ENCODE peak calls at places on chromosomes 5 and 9, in five cellular contexts. D is fibroblast of mammary gland, F is mesenchymal stem cell, W is GM12865, C is OCI-LY7. O is an unnamed sample.

GRCh38 chr5:3058930-3059329 is 307.5 kb upstream of the IRX2 start:
- DNase-seq in D (no peak), F (no peak), W (no peak), C (no peak), O (no peak)

GRCh38 chr5:94901071-94901979 is 282.9 kb downstream of the SLF1 start:
- DNase-seq in D (peak; percentile 78), F (peak; percentile 62), W (peak; percentile 44), C (no peak), O (peak; percentile 96)

GRCh38 chr5:143001764-143002351 is 231.7 kb downstream of the ARHGAP26 start:
- DNase-seq in D (peak; percentile 59), F (peak; percentile 86), W (peak; percentile 50), C (peak; percentile 17), O (peak; percentile 67)

GRCh38 chr5:139295692-139296091 is 2.2 kb downstream of the MATR3 start:
- DNase-seq in D (peak; percentile 22), F (peak; percentile 24), W (no peak), C (no peak), O (peak; percentile 41)

GRCh38 chr5:145776886-145777285 is 58.3 kb downstream of the PRELID2 start:
- DNase-seq in D (peak; percentile 67), F (no peak), W (no peak), C (no peak), O (peak; percentile 65)

GRCh38 chr5:169561883-169562282 is 21.7 kb upstream of the SPDL1 start:
- DNase-seq in D (no peak), F (no peak), W (no peak), C (no peak), O (peak; percentile 34)

GRCh38 chr5:133249593-133249992 is 197.8 kb downstream of the HSPA4 start:
- DNase-seq in D (no peak), F (peak; percentile 15), W (no peak), C (no peak), O (peak; percentile 44)

GRCh38 chr5:170266570-170267379 is 30.8 kb downstream of the LCP2 start:
- DNase-seq in D (no peak), F (no peak), W (no peak), C (no peak), O (no peak)

GRCh38 chr9:12702160-12702758 is 9.1 kb downstream of the TYRP1 start:
- DNase-seq in D (peak; percentile 76), F (peak; percentile 87), W (no peak), C (no peak), O (peak; percentile 78)

GRCh38 chr5:115809946-115810345 is 6.5 kb downstream of the CDO1 start:
- DNase-seq in D (no peak), F (no peak), W (no peak), C (no peak), O (no peak)

GRCh38 chr5:169416583-169417196 is 115.8 kb upstream of the SLIT3 start:
- DNase-seq in D (peak; percentile 98), F (peak; percentile 32), W (peak; percentile 85), C (no peak), O (peak; percentile 82)

GRCh38 chr5:62268239-62268638 is 37.8 kb upstream of the KIF2A start:
- DNase-seq in D (no peak), F (no peak), W (no peak), C (no peak), O (no peak)

GRCh38 chr5:150132740-150133139 is 22.9 kb downstream of the PDGFRB start:
- DNase-seq in D (no peak), F (no peak), W (no peak), C (no peak), O (no peak)

GRCh38 chr9:134666208-134666607 is 24.6 kb downstream of the COL5A1 start:
- DNase-seq in D (no peak), F (no peak), W (no peak), C (no peak), O (no peak)

GRCh38 chr5:40879163-40879942 is 29.9 kb upstream of the C7 start:
- DNase-seq in D (peak; percentile 54), F (peak; percentile 33), W (peak; percentile 20), C (peak; percentile 47), O (peak; percentile 59)

GRCh38 chr5:15683332-15683731 is 183.4 kb downstream of the FBXL7 start:
- DNase-seq in D (no peak), F (peak; percentile 29), W (peak; percentile 14), C (peak; percentile 4), O (peak; percentile 44)

GRCh38 chr5:10140195-10140973 is 109.3 kb downstream of the ATPSCKMT start:
- DNase-seq in D (peak; percentile 12), F (no peak), W (no peak), C (no peak), O (peak; percentile 10)

GRCh38 chr5:43609752-43610151 is 6.8 kb downstream of the NNT start:
- DNase-seq in D (peak; percentile 7), F (no peak), W (peak; percentile 58), C (peak; percentile 40), O (peak; percentile 25)

GRCh38 chr5:159504857-159505304 is 174.6 kb upstream of the IL12B start:
- DNase-seq in D (peak; percentile 84), F (peak; percentile 82), W (no peak), C (no peak), O (peak; percentile 86)

GRCh38 chr9:121717141-121717749 is 65.8 kb downstream of the DAB2IP start:
- DNase-seq in D (no peak), F (no peak), W (no peak), C (no peak), O (no peak)

GRCh38 chr9:88953401-88954029 is 37.8 kb upstream of the S1PR3 start:
- DNase-seq in D (peak; percentile 88), F (peak; percentile 42), W (no peak), C (no peak), O (peak; percentile 47)

GRCh38 chr9:35826071-35826701 is 2.3 kb downstream of the FAM221B start:
- DNase-seq in D (peak; percentile 76), F (peak; percentile 78), W (peak; percentile 78), C (peak; percentile 73), O (peak; percentile 83)

GRCh38 chr5:108143581-108143980 is 238.3 kb downstream of the FBXL17 start:
- DNase-seq in D (peak; percentile 45), F (peak; percentile 34), W (no peak), C (no peak), O (peak; percentile 63)

GRCh38 chr9:76592105-76593010 is 133.4 kb downstream of the GCNT1 start:
- DNase-seq in D (peak; percentile 42), F (no peak), W (no peak), C (no peak), O (peak; percentile 72)

GRCh38 chr5:135986891-135987401 is 32.2 kb upstream of the LECT2 start:
- DNase-seq in D (peak; percentile 30), F (no peak), W (peak; percentile 8), C (no peak), O (no peak)

GRCh38 chr9:96135071-96135825 is 166.7 kb downstream of the HSD17B3 start:
- DNase-seq in D (peak; percentile 71), F (no peak), W (peak; percentile 48), C (no peak), O (peak; percentile 55)

GRCh38 chr5:57338068-57338848 is 144.4 kb downstream of the ACTBL2 start:
- DNase-seq in D (peak; percentile 54), F (no peak), W (peak; percentile 44), C (peak; percentile 46), O (peak; percentile 61)

GRCh38 chr5:115586525-115587146 is 15.6 kb downstream of the TICAM2 start:
- DNase-seq in D (peak; percentile 59), F (peak; percentile 52), W (peak; percentile 44), C (peak; percentile 44), O (peak; percentile 66)

GRCh38 chr5:151451626-151452520 is 4.5 kb downstream of the SLC36A1 start:
- DNase-seq in D (peak; percentile 66), F (peak; percentile 35), W (peak; percentile 82), C (no peak), O (peak; percentile 43)

GRCh38 chr5:168613996-168614395 is 34.8 kb upstream of the PANK3 start:
- DNase-seq in D (no peak), F (no peak), W (no peak), C (no peak), O (no peak)

DNA sequence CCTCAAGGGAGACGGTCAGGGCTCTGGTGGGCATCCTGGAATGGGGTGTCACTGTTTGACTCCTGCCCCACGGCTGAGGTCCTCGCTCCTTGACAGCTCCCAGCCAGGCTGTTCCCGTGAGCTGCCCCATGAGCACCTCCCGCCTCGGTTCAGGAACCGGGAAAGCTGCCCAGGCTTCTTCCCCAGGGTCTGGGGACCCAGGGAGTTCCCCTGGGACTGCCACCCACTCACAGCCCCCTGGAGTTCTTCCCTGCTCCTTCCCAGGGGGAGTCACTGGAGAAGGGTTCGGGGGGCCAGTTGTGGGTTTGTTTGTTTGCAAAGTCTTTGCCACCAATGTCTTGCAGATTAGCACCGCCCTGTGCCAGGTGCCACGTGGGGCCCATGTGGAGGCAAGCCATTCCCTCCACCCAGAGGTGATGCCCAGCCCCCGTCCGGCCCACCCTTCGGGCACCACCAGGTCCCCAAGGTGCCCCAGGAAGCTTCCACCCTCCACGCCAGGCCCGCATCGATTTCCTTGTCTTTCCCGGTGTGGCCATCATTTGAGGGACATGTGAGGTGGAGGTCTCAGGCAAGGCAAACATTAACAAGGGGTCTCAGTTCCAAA is 1.3 kb downstream of the PLPP7 start:
- DNase-seq in D (no peak), F (no peak), W (no peak), C (no peak), O (no peak)
- H3K4me3 ChIP-seq in D (peak overlapping the region; percentile 57), F (peak overlapping the region; percentile 81), W (no peak overlapping the region), C (no peak overlapping the region), O (no peak overlapping the region)

DNA sequence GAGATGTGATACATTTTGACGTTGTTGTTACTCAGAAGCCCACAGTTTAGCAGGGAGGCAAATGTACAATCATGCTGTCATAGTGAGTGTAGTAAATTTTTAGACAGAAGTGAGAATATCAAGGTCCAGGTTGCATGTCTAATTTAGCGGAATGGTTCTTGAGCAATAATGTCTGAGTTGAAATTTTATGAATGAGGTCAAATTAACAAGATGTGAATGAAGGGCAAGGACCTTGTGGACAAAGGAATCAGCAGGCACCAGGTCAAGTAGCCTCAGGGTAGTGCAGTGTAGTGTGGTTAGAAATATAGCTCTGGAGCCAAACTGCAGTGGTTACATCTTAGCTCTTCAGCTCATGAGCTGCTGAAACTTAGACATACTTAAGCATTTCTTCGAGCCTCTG is 36.2 kb downstream of the TNFSF8 start:
- DNase-seq in D (peak; percentile 40), F (no peak), W (no peak), C (no peak), O (peak; percentile 37)
- H3K4me3 ChIP-seq in D (no peak overlapping the region), F (no peak overlapping the region), W (no peak overlapping the region), C (peak overlapping the region; percentile 22), O (no peak overlapping the region)

DNA sequence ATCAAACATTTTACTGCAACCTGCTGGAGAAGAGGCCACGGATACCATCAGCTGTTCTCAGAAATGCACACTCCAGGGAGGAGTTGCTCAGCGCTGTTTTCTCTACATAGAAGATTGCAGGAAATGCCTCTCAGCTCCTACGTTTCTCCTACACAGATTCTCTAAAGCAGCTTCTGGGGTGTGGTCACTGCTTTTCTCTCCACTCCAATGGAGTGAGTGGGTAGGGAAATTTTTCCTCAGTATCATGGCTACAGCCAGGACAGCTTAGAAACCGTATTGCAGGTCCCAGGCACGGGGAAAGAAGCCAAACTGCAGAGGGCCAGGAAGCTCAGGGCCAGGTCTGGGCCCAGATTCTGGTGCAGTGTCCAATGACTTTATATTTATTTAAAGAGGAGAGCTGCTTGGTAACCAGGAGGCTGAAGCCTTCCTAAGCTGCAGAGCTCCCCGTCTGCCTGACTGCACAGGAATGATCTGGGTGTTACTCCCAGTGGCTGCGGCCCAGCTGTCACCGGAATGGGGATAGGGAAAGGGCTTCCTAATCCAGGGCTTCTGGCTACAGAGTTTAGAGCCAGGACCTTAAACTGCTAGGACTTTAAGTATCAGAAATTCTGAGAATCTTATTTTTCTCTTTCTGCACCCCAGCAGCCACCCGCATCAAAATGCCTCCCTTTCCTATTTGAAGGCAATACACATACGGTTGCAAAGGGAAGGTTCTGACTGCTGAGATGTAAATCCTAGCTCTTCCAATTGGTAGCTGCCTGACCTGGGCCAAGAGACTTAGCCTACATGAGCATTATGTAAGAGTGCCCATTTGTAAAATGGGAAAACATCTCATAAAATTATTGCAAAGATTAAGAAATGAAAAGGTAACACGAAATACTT is 1.4 kb upstream of the SPTAN1 start:
- DNase-seq in D (peak; percentile 41), F (peak; percentile 68), W (no peak), C (no peak), O (peak; percentile 67)
- H3K4me3 ChIP-seq in D (peak overlapping the region; percentile 54), F (peak overlapping the region; percentile 80), W (peak overlapping the region; percentile 72), C (peak overlapping the region; percentile 87), O (no peak overlapping the region)

GRCh38 chr5:75341934-75342333 is 4.9 kb downstream of the HMGCR start:
- DNase-seq in D (no peak), F (peak; percentile 8), W (no peak), C (no peak), O (no peak)
- H3K4me3 ChIP-seq in D (no peak overlapping the region), F (no peak overlapping the region), W (no peak overlapping the region), C (no peak overlapping the region), O (no peak overlapping the region)